ENCODE peak calls at places on chromosomes 16 and 17, in four cellular contexts. F is activated CD4-positive, alpha-beta T cell treated with anti-CD3 and anti-CD28 coated beads for 36 hours; B is CD8-positive, alpha-beta T cell; P is right cardiac atrium. T is an unnamed sample.

GRCh38 chr17:58420841-58421240 is 3.5 kb upstream of the RNF43 start:
- ATAC-seq in F (no peak), B (no peak), P (no peak), T (no peak)

GRCh38 chr16:67674851-67675578 is 8.4 kb downstream of the C16orf86 start:
- ATAC-seq in F (no peak), B (no peak), P (no peak), T (peak)

GRCh38 chr17:33667671-33668070 is 374.6 kb upstream of the ASIC2 start:
- ATAC-seq in F (no peak), B (no peak), P (peak), T (peak)

GRCh38 chr17:61063528-61063927 is 336.1 kb upstream of the TBX2 start:
- ATAC-seq in F (no peak), B (no peak), P (no peak), T (no peak)

GRCh38 chr17:62778990-62779681 is 29.0 kb downstream of the MARCHF10 start:
- ATAC-seq in F (no peak), B (no peak), P (peak), T (no peak)

GRCh38 chr17:13306310-13306962 is 288.6 kb upstream of the ELAC2 start:
- ATAC-seq in F (no peak), B (no peak), P (no peak), T (no peak)

GRCh38 chr16:56932588-56933265 is 785 bp downstream of the HERPUD1 start:
- ATAC-seq in F (peak), B (no peak), P (peak), T (peak)

GRCh38 chr17:332023-332422 is 20.6 kb downstream of the RPH3AL start:
- ATAC-seq in F (no peak), B (no peak), P (peak), T (peak)

GRCh38 chr17:64780096-64781012 is 118.2 kb upstream of the SMURF2 start:
- ATAC-seq in F (peak), B (peak), P (peak), T (peak)

GRCh38 chr17:73378974-73379470 is 67.2 kb upstream of the CDC42EP4 start:
- ATAC-seq in F (no peak), B (no peak), P (no peak), T (no peak)

GRCh38 chr17:5000237-5000639 is 2.5 kb downstream of the KIF1C start:
- ATAC-seq in F (no peak), B (no peak), P (peak), T (no peak)

GRCh38 chr16:8591451-8591850 is 1.1 kb upstream of the TMEM114 start:
- ATAC-seq in F (no peak), B (no peak), P (no peak), T (no peak)

GRCh38 chr17:58517378-58517927 is 3.0 kb upstream of the MTMR4 start:
- ATAC-seq in F (no peak), B (no peak), P (no peak), T (no peak)

GRCh38 chr16:31472559-31473203 is 729 bp downstream of the TGFB1I1 start:
- ATAC-seq in F (peak), B (peak), P (peak), T (peak)

GRCh38 chr17:77479372-77479781 is 338.6 kb downstream of the SEC14L1 start:
- ATAC-seq in F (no peak), B (peak), P (no peak), T (no peak)

GRCh38 chr17:74957935-74958549 is 14.5 kb downstream of the HID1 start:
- ATAC-seq in F (peak), B (peak), P (peak), T (peak)

GRCh38 chr17:309361-309888 is 43.2 kb downstream of the RPH3AL start:
- ATAC-seq in F (peak), B (peak), P (peak), T (peak)

GRCh38 chr16:73864868-73865267 is 431.7 kb upstream of the PSMD7 start:
- ATAC-seq in F (no peak), B (no peak), P (no peak), T (no peak)

GRCh38 chr16:54073356-54073755 is 213.2 kb downstream of the IRX3 start:
- ATAC-seq in F (no peak), B (no peak), P (no peak), T (no peak)

GRCh38 chr17:64773836-64774761 is 112.0 kb upstream of the SMURF2 start:
- ATAC-seq in F (no peak), B (no peak), P (no peak), T (peak)

GRCh38 chr16:26301516-26301915 is 609.8 kb downstream of the HS3ST4 start:
- ATAC-seq in F (peak), B (no peak), P (no peak), T (no peak)

GRCh38 chr16:4679156-4679853 is 14.1 kb upstream of the NUDT16L1 start:
- ATAC-seq in F (no peak), B (no peak), P (no peak), T (no peak)

GRCh38 chr16:57647136-57647875 is 18.9 kb downstream of the ADGRG1 start:
- ATAC-seq in F (no peak), B (peak), P (peak), T (no peak)

GRCh38 chr16:66502020-66502913 is 47.7 kb downstream of the TK2 start:
- ATAC-seq in F (no peak), B (no peak), P (peak), T (no peak)

GRCh38 chr17:76307299-76307965 is 644 bp downstream of the QRICH2 start:
- ATAC-seq in F (no peak), B (no peak), P (peak), T (no peak)

GRCh38 chr17:75737133-75737962 is 16.1 kb downstream of the ITGB4 start:
- ATAC-seq in F (no peak), B (no peak), P (no peak), T (peak)

GRCh38 chr16:14309906-14310305 is 238.8 kb downstream of the MRTFB start:
- ATAC-seq in F (peak), B (no peak), P (no peak), T (peak)

GRCh38 chr17:19331134-19331533 is 31.4 kb downstream of the B9D1 start:
- ATAC-seq in F (no peak), B (no peak), P (no peak), T (no peak)

GRCh38 chr16:1665829-1666228 is 12.2 kb upstream of the JPT2 start:
- ATAC-seq in F (no peak), B (no peak), P (no peak), T (no peak)